ENCODE peak calls at places on chromosomes 5 and 9, in six cellular contexts. Y is osteocyte; T is CD4-positive, alpha-beta memory T cell; R is activated CD4-positive, alpha-beta T cell treated with anti-CD3 and anti-CD28 coated beads, Interleukin-2, amount 50 U/mL, for 4 hours; D is RWPE1; H is right lobe of liver. K is an unnamed sample.

GRCh38 chr5:138655530-138656245 is 80.5 kb upstream of the HSPA9 start:
- DNase-seq in Y (no peak), T (no peak), R (no peak), D (no peak), H (no peak), K (peak; percentile 75)

GRCh38 chr5:74212336-74212735 is 428.2 kb downstream of the ENC1 start:
- DNase-seq in Y (no peak), T (no peak), R (no peak), D (no peak), H (no peak), K (no peak)

GRCh38 chr5:139658928-139659667 is 10.9 kb downstream of the CXXC5 start:
- DNase-seq in Y (peak; percentile 95), T (no peak), R (no peak), D (no peak), H (no peak), K (no peak)

GRCh38 chr9:113690055-113690740 is 185.9 kb upstream of the ZNF618 start:
- DNase-seq in Y (no peak), T (no peak), R (no peak), D (no peak), H (no peak), K (no peak)

GRCh38 chr9:17757816-17758215 is 178.9 kb downstream of the SH3GL2 start:
- DNase-seq in Y (no peak), T (no peak), R (no peak), D (no peak), H (no peak), K (no peak)

GRCh38 chr9:128555180-128555721 is 2.9 kb downstream of the SPTAN1 start:
- DNase-seq in Y (no peak), T (no peak), R (no peak), D (peak; percentile 93), H (peak; percentile 48), K (no peak)

GRCh38 chr9:2178034-2178734 is 163.0 kb downstream of the SMARCA2 start:
- DNase-seq in Y (no peak), T (no peak), R (no peak), D (no peak), H (no peak), K (no peak)

GRCh38 chr5:96572864-96573512 is 89.2 kb upstream of the CAST start:
- DNase-seq in Y (no peak), T (no peak), R (no peak), D (peak; percentile 97), H (no peak), K (no peak)

GRCh38 chr5:137466888-137467287 is 32.2 kb downstream of the SPOCK1 start:
- DNase-seq in Y (no peak), T (no peak), R (no peak), D (no peak), H (no peak), K (peak; percentile 66)

GRCh38 chr9:94156549-94157407 is 72.5 kb downstream of the PTPDC1 start:
- DNase-seq in Y (no peak), T (no peak), R (no peak), D (peak; percentile 73), H (peak; percentile 73), K (peak; percentile 93)

GRCh38 chr5:151739939-151740335 is 18.5 kb downstream of the ATOX1 start:
- DNase-seq in Y (no peak), T (no peak), R (no peak), D (peak; percentile 62), H (no peak), K (no peak)

GRCh38 chr5:170173227-170173626 is 59.6 kb upstream of the C5orf58 start:
- DNase-seq in Y (no peak), T (no peak), R (no peak), D (peak; percentile 69), H (no peak), K (no peak)

GRCh38 chr9:127158995-127159801 is 36.8 kb upstream of the ANGPTL2 start:
- DNase-seq in Y (peak; percentile 65), T (no peak), R (no peak), D (peak; percentile 29), H (peak; percentile 86), K (peak; percentile 92)

GRCh38 chr9:77846957-77847574 is 184.5 kb downstream of the GNAQ start:
- DNase-seq in Y (no peak), T (no peak), R (no peak), D (no peak), H (no peak), K (no peak)

GRCh38 chr5:38051711-38052508 is 206.4 kb upstream of the EGFLAM start:
- DNase-seq in Y (no peak), T (no peak), R (no peak), D (no peak), H (no peak), K (no peak)

GRCh38 chr9:118473527-118473926 is 769.3 kb downstream of the TLR4 start:
- DNase-seq in Y (no peak), T (no peak), R (no peak), D (no peak), H (no peak), K (no peak)

GRCh38 chr5:109328626-109329025 is 81.1 kb downstream of the PJA2 start:
- DNase-seq in Y (no peak), T (no peak), R (no peak), D (no peak), H (no peak), K (no peak)

GRCh38 chr5:177389368-177390169 is 5.3 kb downstream of the SLC34A1 start:
- DNase-seq in Y (no peak), T (peak; percentile 80), R (peak; percentile 46), D (peak; percentile 94), H (no peak), K (no peak)

GRCh38 chr9:77912895-77913693 is 118.5 kb downstream of the GNAQ start:
- DNase-seq in Y (no peak), T (no peak), R (no peak), D (no peak), H (no peak), K (no peak)

GRCh38 chr9:110133608-110134214 is 74.2 kb downstream of the C9orf152 start:
- DNase-seq in Y (no peak), T (no peak), R (no peak), D (peak; percentile 93), H (no peak), K (no peak)

GRCh38 chr5:145495741-145496140 is 339.4 kb downstream of the PRELID2 start:
- DNase-seq in Y (no peak), T (no peak), R (no peak), D (peak; percentile 86), H (no peak), K (no peak)

GRCh38 chr9:20511680-20512079 is 110.6 kb downstream of the MLLT3 start:
- DNase-seq in Y (no peak), T (no peak), R (no peak), D (no peak), H (no peak), K (no peak)

GRCh38 chr5:61159841-61160240 is 2.4 kb downstream of the SMIM15 start:
- DNase-seq in Y (no peak), T (no peak), R (no peak), D (no peak), H (no peak), K (no peak)

GRCh38 chr5:116529615-116530014 is 45.0 kb downstream of the SEMA6A start:
- DNase-seq in Y (no peak), T (no peak), R (no peak), D (no peak), H (no peak), K (no peak)

GRCh38 chr5:151115272-151115905 is 34.6 kb upstream of the TNIP1 start:
- DNase-seq in Y (peak; percentile 91), T (peak; percentile 62), R (peak; percentile 78), D (peak; percentile 87), H (peak; percentile 81), K (peak; percentile 88)

GRCh38 chr9:37913480-37914153 is 9.7 kb upstream of the SLC25A51 start:
- DNase-seq in Y (peak; percentile 93), T (peak; percentile 69), R (peak; percentile 79), D (peak; percentile 74), H (peak; percentile 81), K (peak; percentile 87)

GRCh38 chr5:169910393-169910792 is 69.9 kb downstream of the INSYN2B start:
- DNase-seq in Y (no peak), T (no peak), R (no peak), D (no peak), H (no peak), K (no peak)

GRCh38 chr5:90553711-90554110 is 4.9 kb upstream of the ADGRV1 start:
- DNase-seq in Y (no peak), T (no peak), R (no peak), D (no peak), H (no peak), K (no peak)

GRCh38 chr5:10734050-10734709 is 26.9 kb downstream of the DAP start:
- DNase-seq in Y (no peak), T (no peak), R (no peak), D (no peak), H (no peak), K (no peak)

GRCh38 chr5:94433393-94434149 is 184.8 kb downstream of the KIAA0825 start:
- DNase-seq in Y (no peak), T (no peak), R (no peak), D (peak; percentile 28), H (peak; percentile 59), K (peak; percentile 65)

GRCh38 chr9:87256973-87257372 is 240.7 kb upstream of the DAPK1 start:
- DNase-seq in Y (no peak), T (no peak), R (no peak), D (no peak), H (no peak), K (no peak)

GRCh38 chr5:92527311-92528078 is 1053.5 kb downstream of the NR2F1-AS1 start:
- DNase-seq in Y (no peak), T (no peak), R (no peak), D (no peak), H (no peak), K (no peak)

GRCh38 chr9:92633879-92634278 is 36.1 kb downstream of the IPPK start:
- DNase-seq in Y (peak; percentile 62), T (no peak), R (no peak), D (no peak), H (peak; percentile 40), K (peak; percentile 62)

GRCh38 chr5:6773342-6774035 is 60.3 kb downstream of the TENT4A start:
- DNase-seq in Y (no peak), T (no peak), R (no peak), D (no peak), H (no peak), K (no peak)

GRCh38 chr9:72309366-72310133 is 55.5 kb downstream of the ZFAND5 start:
- DNase-seq in Y (no peak), T (no peak), R (no peak), D (no peak), H (no peak), K (no peak)

K was measured in sigmoid colon.